ENCODE peak calls at places on chromosomes 2 and 18, in ten cellular contexts. R is AG10803, D is fibroblast of villous mesenchyme, X is heart left ventricle, H is epithelial cell of esophagus, K is adrenal gland, M is foreskin fibroblast, B is transverse colon, J is mucosa of descending colon, L is bronchial epithelial cell. W is an unnamed sample.

GRCh38 chr2:24785704-24786321 is 7.4 kb downstream of the PTRHD1 start:
- DNase-seq in R (no peak), D (no peak), X (no peak), H (no peak), K (no peak), M (no peak), B (no peak), J (no peak), L (no peak), W (no peak)

GRCh38 chr2:33441235-33441810 is 35.1 kb upstream of the RASGRP3 start:
- DNase-seq in R (peak; percentile 74), D (peak; percentile 73), X (peak; percentile 62), H (peak; percentile 64), K (peak; percentile 51), M (peak; percentile 69), B (peak; percentile 15), J (no peak), L (peak; percentile 47), W (peak; percentile 75)

GRCh38 chr18:32096936-32097335 is 5.3 kb downstream of the RNF138 start:
- DNase-seq in R (no peak), D (no peak), X (no peak), H (no peak), K (no peak), M (no peak), B (no peak), J (no peak), L (no peak), W (no peak)

GRCh38 chr2:8574196-8575010 is 107.5 kb upstream of the ID2 start:
- DNase-seq in R (no peak), D (no peak), X (no peak), H (no peak), K (peak; percentile 69), M (no peak), B (no peak), J (peak; percentile 57), L (no peak), W (no peak)

GRCh38 chr2:28821295-28821958 is 10.8 kb downstream of the SPDYA start:
- DNase-seq in R (peak; percentile 49), D (peak; percentile 65), X (peak; percentile 25), H (peak; percentile 74), K (peak; percentile 62), M (no peak), B (peak; percentile 56), J (no peak), L (peak; percentile 72), W (peak; percentile 68)

GRCh38 chr2:195580156-195580555 is 76.9 kb upstream of the SLC39A10 start:
- DNase-seq in R (no peak), D (no peak), X (no peak), H (no peak), K (no peak), M (no peak), B (no peak), J (no peak), L (peak; percentile 46), W (no peak)

GRCh38 chr2:44479127-44479887 is 117.6 kb downstream of the CAMKMT start:
- DNase-seq in R (peak; percentile 86), D (peak; percentile 83), X (peak; percentile 19), H (peak; percentile 84), K (peak; percentile 53), M (peak; percentile 77), B (peak; percentile 16), J (no peak), L (peak; percentile 78), W (peak; percentile 87)

GRCh38 chr2:132416080-132416911 is at the start of gene GPR39:
- DNase-seq in R (peak; percentile 97), D (peak; percentile 95), X (peak; percentile 49), H (peak; percentile 99), K (peak; percentile 47), M (peak; percentile 99), B (peak; percentile 94), J (peak; percentile 94), L (peak; percentile 97), W (peak; percentile 98)

GRCh38 chr2:172440795-172441194 is 13.4 kb downstream of the ITGA6 start:
- DNase-seq in R (no peak), D (no peak), X (no peak), H (peak; percentile 60), K (no peak), M (no peak), B (no peak), J (no peak), L (peak; percentile 83), W (peak; percentile 23)

GRCh38 chr2:120401275-120402069 is 55.5 kb downstream of the INHBB start:
- DNase-seq in R (no peak), D (no peak), X (peak; percentile 11), H (no peak), K (no peak), M (no peak), B (no peak), J (no peak), L (no peak), W (no peak)

GRCh38 chr2:215879977-215880940 is 133.1 kb downstream of the MREG start:
- DNase-seq in R (no peak), D (peak; percentile 84), X (no peak), H (peak; percentile 19), K (no peak), M (no peak), B (no peak), J (no peak), L (no peak), W (no peak)

GRCh38 chr2:174683392-174683759 is 80.9 kb downstream of the CHRNA1 start:
- DNase-seq in R (peak; percentile 67), D (peak; percentile 51), X (no peak), H (peak; percentile 19), K (no peak), M (no peak), B (no peak), J (no peak), L (peak; percentile 35), W (peak; percentile 62)

GRCh38 chr2:168528016-168528415 is 71.9 kb downstream of the CERS6 start:
- DNase-seq in R (peak; percentile 49), D (no peak), X (no peak), H (no peak), K (no peak), M (no peak), B (no peak), J (no peak), L (no peak), W (no peak)
- TF ChIP-seq CTCF in R (no peak), D (no peak), X (no peak), H (no peak), K (no peak), M (no peak), B (no peak), J (no peak), L (no peak), W (no peak)

GRCh38 chr18:77905011-77905410 is 655.4 kb downstream of the GALR1 start:
- DNase-seq in R (no peak), D (no peak), X (no peak), H (no peak), K (no peak), M (no peak), B (no peak), J (no peak), L (no peak), W (no peak)

GRCh38 chr18:77905449-77906055 is 655.9 kb downstream of the GALR1 start:
- DNase-seq in R (no peak), D (no peak), X (no peak), H (no peak), K (no peak), M (no peak), B (no peak), J (no peak), L (no peak), W (no peak)

GRCh38 chr18:77897606-77898005 is 648.0 kb downstream of the GALR1 start:
- DNase-seq in R (no peak), D (no peak), X (no peak), H (no peak), K (no peak), M (no peak), B (no peak), J (no peak), L (no peak), W (no peak)

GRCh38 chr18:77906103-77906502 is 656.5 kb downstream of the GALR1 start:
- DNase-seq in R (no peak), D (no peak), X (no peak), H (no peak), K (no peak), M (no peak), B (no peak), J (no peak), L (no peak), W (no peak)

DNA sequence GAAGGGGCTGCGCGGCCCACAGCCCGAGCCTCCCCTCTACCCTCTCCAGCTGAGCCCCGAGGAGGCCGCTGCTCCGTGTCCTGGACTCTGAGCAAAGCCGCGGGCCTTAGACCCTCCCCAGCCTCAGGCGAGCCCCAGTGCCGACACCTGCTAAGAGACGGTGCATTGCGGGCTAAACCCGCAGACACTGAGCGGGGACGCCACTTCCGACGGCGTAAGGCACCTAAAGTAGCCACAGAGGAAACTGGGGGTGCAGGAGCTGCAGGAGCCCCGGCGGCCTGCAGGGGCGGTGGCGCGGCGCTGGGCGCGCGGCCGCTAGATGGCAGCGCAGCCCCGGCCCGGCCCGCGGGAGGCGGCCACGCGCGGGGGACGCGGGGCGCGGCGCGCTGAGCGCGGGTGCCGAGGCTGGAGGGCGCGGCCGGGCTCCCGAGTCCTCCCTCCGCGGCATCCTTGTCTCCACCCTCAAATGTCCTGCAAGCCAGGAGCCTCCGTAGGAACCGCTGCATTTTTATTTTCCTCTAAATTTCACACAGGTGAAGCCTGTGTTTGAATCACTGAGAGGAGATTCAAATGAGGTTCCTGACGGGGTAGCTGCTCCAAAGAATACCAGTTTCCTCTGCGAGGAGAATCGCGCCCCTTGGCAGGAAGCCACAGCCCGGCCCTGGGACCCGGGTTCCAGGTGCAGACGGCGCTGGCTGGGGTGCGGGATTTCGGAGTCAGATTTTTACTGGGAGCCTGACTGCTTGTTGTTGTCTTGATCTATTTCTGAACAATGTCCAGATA is 650.5 kb downstream of the GALR1 start:
- DNase-seq in R (peak; percentile 15), D (peak; percentile 5), X (no peak), H (peak; percentile 40), K (peak; percentile 49), M (peak; percentile 1), B (peak; percentile 14), J (no peak), L (peak; percentile 2), W (peak; percentile 7)
- H3K4me3 ChIP-seq in R (peak overlapping the region; percentile 38), D (no peak overlapping the region), X (peak overlapping the region; percentile 51), H (no peak overlapping the region), K (no peak overlapping the region), M (no peak overlapping the region), B (peak overlapping the region; percentile 30), J (no peak overlapping the region), L (no peak overlapping the region), W (no peak overlapping the region)

DNA sequence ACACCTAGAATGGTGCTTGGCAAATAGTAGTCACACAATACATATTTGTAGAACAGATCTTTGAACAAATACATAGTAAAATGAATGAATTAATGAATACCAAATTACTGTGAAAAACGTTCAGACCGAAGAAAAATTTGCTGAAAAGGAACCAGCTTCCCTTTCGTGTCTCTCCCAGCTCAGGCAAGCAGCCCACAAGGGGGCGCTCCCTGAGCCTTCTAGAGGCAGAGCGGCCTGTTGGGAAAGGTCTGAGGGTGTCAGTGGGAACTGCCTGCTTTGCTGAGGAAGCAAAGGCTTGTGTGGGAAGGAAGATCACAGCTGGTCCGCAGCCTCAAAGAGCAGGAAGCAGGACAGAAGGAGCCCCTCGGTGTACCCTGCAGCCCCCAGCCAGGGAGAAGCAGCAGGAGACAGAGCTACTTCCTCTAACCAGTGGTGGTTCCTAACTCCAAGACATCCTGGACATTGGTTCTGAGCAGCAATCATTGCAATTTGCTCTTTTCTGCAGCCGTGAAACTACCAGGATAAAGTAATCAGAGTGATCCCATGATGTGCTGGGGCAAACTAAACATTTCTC is 231.1 kb downstream of the ANKRD30B start:
- DNase-seq in R (peak; percentile 54), D (no peak), X (no peak), H (no peak), K (peak; percentile 44), M (no peak), B (peak; percentile 59), J (no peak), L (no peak), W (peak; percentile 61)
- TF ChIP-seq CTCF in R (peak; percentile 57), D (no peak), X (peak; percentile 51), H (peak; percentile 17), K (no peak), M (no peak), B (peak; percentile 52), J (peak; percentile 48), L (peak; percentile 40), W (peak; percentile 85)

GRCh38 chr2:68757081-68757480 is 22.5 kb downstream of the ARHGAP25 start:
- DNase-seq in R (no peak), D (no peak), X (no peak), H (no peak), K (no peak), M (no peak), B (no peak), J (no peak), L (no peak), W (no peak)
- H3K4me3 ChIP-seq in R (no peak overlapping the region), D (no peak overlapping the region), X (no peak overlapping the region), H (no peak overlapping the region), K (no peak overlapping the region), M (no peak overlapping the region), B (no peak overlapping the region), J (no peak overlapping the region), L (no peak overlapping the region), W (no peak overlapping the region)